ENCODE peak calls at places on chromosomes 12 and 14, in six cellular contexts. One of them, this sample, is unnamed.

GRCh38 chr14:103121161-103121845 is 2.0 kb upstream of the TNFAIP2 start:
- DNase-seq in GM13976: no peak
- DNase-seq in heart left ventricle: peak; percentile 75
- DNase-seq in CD4-positive, alpha-beta T cell: no peak
- DNase-seq in IMR-90: no peak
- DNase-seq in fibroblast of mammary gland: peak; percentile 44
- DNase-seq in this sample: no peak

GRCh38 chr14:100578552-100578951 is 8.7 kb downstream of the BEGAIN start:
- DNase-seq in GM13976: no peak
- DNase-seq in fibroblast of mammary gland: peak; percentile 64
- DNase-seq in CD4-positive, alpha-beta T cell: no peak
- DNase-seq in heart left ventricle: no peak
- DNase-seq in IMR-90: peak; percentile 22
- DNase-seq in this sample: no peak

GRCh38 chr12:51370667-51371066 is 20.5 kb downstream of the GALNT6 start:
- DNase-seq in CD4-positive, alpha-beta T cell: no peak
- DNase-seq in heart left ventricle: no peak
- DNase-seq in fibroblast of mammary gland: no peak
- DNase-seq in GM13976: no peak
- DNase-seq in IMR-90: no peak
- DNase-seq in this sample: no peak

GRCh38 chr12:128571906-128572305 is 251.9 kb downstream of the SLC15A4 start:
- DNase-seq in fibroblast of mammary gland: no peak
- DNase-seq in IMR-90: no peak
- DNase-seq in GM13976: no peak
- DNase-seq in heart left ventricle: no peak
- DNase-seq in CD4-positive, alpha-beta T cell: no peak
- DNase-seq in this sample: no peak

GRCh38 chr14:87690076-87690661 is 302.8 kb downstream of the GALC start:
- DNase-seq in IMR-90: no peak
- DNase-seq in fibroblast of mammary gland: no peak
- DNase-seq in GM13976: no peak
- DNase-seq in heart left ventricle: no peak
- DNase-seq in CD4-positive, alpha-beta T cell: no peak
- DNase-seq in this sample: no peak

GRCh38 chr12:77648716-77649115 is 182.0 kb upstream of the NAV3 start:
- DNase-seq in GM13976: no peak
- DNase-seq in IMR-90: no peak
- DNase-seq in CD4-positive, alpha-beta T cell: no peak
- DNase-seq in fibroblast of mammary gland: peak; percentile 70
- DNase-seq in heart left ventricle: no peak
- DNase-seq in this sample: no peak

GRCh38 chr14:39431416-39432178 is 636 bp downstream of the FBXO33 start:
- DNase-seq in IMR-90: peak; percentile 33
- DNase-seq in heart left ventricle: peak; percentile 21
- DNase-seq in GM13976: peak; percentile 48
- DNase-seq in CD4-positive, alpha-beta T cell: no peak
- DNase-seq in fibroblast of mammary gland: peak; percentile 16
- DNase-seq in this sample: peak; percentile 92

GRCh38 chr12:132190012-132190755 is 45.9 kb downstream of the NOC4L start:
- DNase-seq in GM13976: peak; percentile 61
- DNase-seq in fibroblast of mammary gland: no peak
- DNase-seq in CD4-positive, alpha-beta T cell: no peak
- DNase-seq in IMR-90: no peak
- DNase-seq in heart left ventricle: no peak
- DNase-seq in this sample: no peak

GRCh38 chr12:131251336-131252101 is 297.8 kb downstream of the ADGRD1 start:
- DNase-seq in heart left ventricle: no peak
- DNase-seq in IMR-90: no peak
- DNase-seq in fibroblast of mammary gland: no peak
- DNase-seq in CD4-positive, alpha-beta T cell: no peak
- DNase-seq in GM13976: no peak
- DNase-seq in this sample: peak; percentile 75

GRCh38 chr14:95156765-95157194 is 549 bp downstream of the DICER1 start:
- DNase-seq in GM13976: no peak
- DNase-seq in fibroblast of mammary gland: peak; percentile 25
- DNase-seq in CD4-positive, alpha-beta T cell: peak; percentile 38
- DNase-seq in heart left ventricle: peak; percentile 45
- DNase-seq in IMR-90: peak; percentile 19
- DNase-seq in this sample: no peak

GRCh38 chr12:3838065-3838464 is 35.1 kb downstream of the PARP11 start:
- DNase-seq in fibroblast of mammary gland: no peak
- DNase-seq in heart left ventricle: no peak
- DNase-seq in IMR-90: no peak
- DNase-seq in CD4-positive, alpha-beta T cell: no peak
- DNase-seq in GM13976: no peak
- DNase-seq in this sample: no peak

GRCh38 chr12:93813972-93814821 is 137.0 kb downstream of the CRADD start:
- DNase-seq in CD4-positive, alpha-beta T cell: no peak
- DNase-seq in fibroblast of mammary gland: peak; percentile 97
- DNase-seq in IMR-90: peak; percentile 94
- DNase-seq in heart left ventricle: peak; percentile 80
- DNase-seq in GM13976: no peak
- DNase-seq in this sample: no peak

GRCh38 chr12:66931091-66931490 is 252.2 kb upstream of the GRIP1 start:
- DNase-seq in IMR-90: no peak
- DNase-seq in GM13976: no peak
- DNase-seq in CD4-positive, alpha-beta T cell: no peak
- DNase-seq in heart left ventricle: no peak
- DNase-seq in fibroblast of mammary gland: no peak
- DNase-seq in this sample: no peak

GRCh38 chr14:48983355-48983888 is 602.8 kb downstream of the RPS29 start:
- DNase-seq in CD4-positive, alpha-beta T cell: no peak
- DNase-seq in GM13976: no peak
- DNase-seq in heart left ventricle: no peak
- DNase-seq in fibroblast of mammary gland: no peak
- DNase-seq in IMR-90: no peak
- DNase-seq in this sample: no peak

GRCh38 chr14:40122978-40123648 is 690.9 kb upstream of the FBXO33 start:
- DNase-seq in heart left ventricle: no peak
- DNase-seq in GM13976: no peak
- DNase-seq in fibroblast of mammary gland: peak; percentile 34
- DNase-seq in IMR-90: no peak
- DNase-seq in CD4-positive, alpha-beta T cell: no peak
- DNase-seq in this sample: no peak

GRCh38 chr12:42473561-42473960 is 116.0 kb downstream of the PRICKLE1 start:
- DNase-seq in fibroblast of mammary gland: no peak
- DNase-seq in CD4-positive, alpha-beta T cell: no peak
- DNase-seq in heart left ventricle: no peak
- DNase-seq in IMR-90: no peak
- DNase-seq in GM13976: no peak
- DNase-seq in this sample: no peak

GRCh38 chr12:57147641-57147944 is 174 bp upstream of the LRP1-AS start:
- DNase-seq in heart left ventricle: no peak
- DNase-seq in IMR-90: peak; percentile 74
- DNase-seq in fibroblast of mammary gland: peak; percentile 88
- DNase-seq in CD4-positive, alpha-beta T cell: no peak
- DNase-seq in GM13976: no peak
- DNase-seq in this sample: no peak

GRCh38 chr14:101104485-101104884 is 201.0 kb upstream of the RTL1 start:
- DNase-seq in IMR-90: no peak
- DNase-seq in CD4-positive, alpha-beta T cell: no peak
- DNase-seq in heart left ventricle: no peak
- DNase-seq in GM13976: no peak
- DNase-seq in fibroblast of mammary gland: no peak
- DNase-seq in this sample: no peak

GRCh38 chr14:24051789-24052655 is at the start of gene CARMIL3:
- DNase-seq in CD4-positive, alpha-beta T cell: peak; percentile 31
- DNase-seq in heart left ventricle: peak; percentile 52
- DNase-seq in IMR-90: peak; percentile 34
- DNase-seq in fibroblast of mammary gland: peak; percentile 16
- DNase-seq in GM13976: peak; percentile 93
- DNase-seq in this sample: no peak

GRCh38 chr14:64723691-64724577 is 19.7 kb downstream of the PLEKHG3 start:
- DNase-seq in IMR-90: no peak
- DNase-seq in fibroblast of mammary gland: peak; percentile 11
- DNase-seq in CD4-positive, alpha-beta T cell: no peak
- DNase-seq in GM13976: no peak
- DNase-seq in heart left ventricle: no peak
- DNase-seq in this sample: peak; percentile 42

GRCh38 chr14:99513946-99514551 is 32.8 kb downstream of the CCNK start:
- DNase-seq in IMR-90: no peak
- DNase-seq in heart left ventricle: no peak
- DNase-seq in fibroblast of mammary gland: no peak
- DNase-seq in CD4-positive, alpha-beta T cell: no peak
- DNase-seq in GM13976: no peak
- DNase-seq in this sample: peak; percentile 76

GRCh38 chr12:93415723-93416464 is 25.9 kb downstream of the UBE2N start:
- DNase-seq in heart left ventricle: no peak
- DNase-seq in IMR-90: peak; percentile 77
- DNase-seq in fibroblast of mammary gland: peak; percentile 62
- DNase-seq in CD4-positive, alpha-beta T cell: no peak
- DNase-seq in GM13976: no peak
- DNase-seq in this sample: no peak

GRCh38 chr14:88454886-88455285 is 69.4 kb downstream of the SPATA7 start:
- DNase-seq in GM13976: no peak
- DNase-seq in CD4-positive, alpha-beta T cell: no peak
- DNase-seq in heart left ventricle: no peak
- DNase-seq in fibroblast of mammary gland: peak; percentile 59
- DNase-seq in IMR-90: peak; percentile 42
- DNase-seq in this sample: no peak

GRCh38 chr12:78571953-78572352 is 292.6 kb upstream of the SYT1 start:
- DNase-seq in heart left ventricle: no peak
- DNase-seq in fibroblast of mammary gland: no peak
- DNase-seq in CD4-positive, alpha-beta T cell: no peak
- DNase-seq in IMR-90: no peak
- DNase-seq in GM13976: no peak
- DNase-seq in this sample: no peak

GRCh38 chr14:95244587-95244986 is 75.1 kb downstream of the CLMN start:
- DNase-seq in IMR-90: no peak
- DNase-seq in CD4-positive, alpha-beta T cell: no peak
- DNase-seq in fibroblast of mammary gland: no peak
- DNase-seq in GM13976: no peak
- DNase-seq in heart left ventricle: no peak
- DNase-seq in this sample: no peak

GRCh38 chr12:3757261-3757660 is 4.4 kb upstream of the CRACR2A start:
- DNase-seq in heart left ventricle: no peak
- DNase-seq in CD4-positive, alpha-beta T cell: no peak
- DNase-seq in IMR-90: no peak
- DNase-seq in fibroblast of mammary gland: no peak
- DNase-seq in GM13976: no peak
- DNase-seq in this sample: no peak

GRCh38 chr14:91021115-91021514 is 39.3 kb downstream of the RPS6KA5 start:
- DNase-seq in heart left ventricle: no peak
- DNase-seq in CD4-positive, alpha-beta T cell: no peak
- DNase-seq in fibroblast of mammary gland: peak; percentile 5
- DNase-seq in IMR-90: no peak
- DNase-seq in GM13976: no peak
- DNase-seq in this sample: no peak

GRCh38 chr14:47539065-47539464 is 136.3 kb downstream of the MDGA2 start:
- DNase-seq in IMR-90: no peak
- DNase-seq in fibroblast of mammary gland: peak; percentile 0
- DNase-seq in CD4-positive, alpha-beta T cell: no peak
- DNase-seq in GM13976: peak; percentile 4
- DNase-seq in heart left ventricle: no peak
- DNase-seq in this sample: no peak

GRCh38 chr12:11669348-11669747 is 19.9 kb downstream of the ETV6 start:
- DNase-seq in CD4-positive, alpha-beta T cell: no peak
- DNase-seq in fibroblast of mammary gland: no peak
- DNase-seq in IMR-90: no peak
- DNase-seq in heart left ventricle: no peak
- DNase-seq in GM13976: no peak
- DNase-seq in this sample: no peak

GRCh38 chr12:113783811-113784210 is 182.3 kb downstream of the RBM19 start:
- DNase-seq in CD4-positive, alpha-beta T cell: no peak
- DNase-seq in fibroblast of mammary gland: no peak
- DNase-seq in heart left ventricle: no peak
- DNase-seq in GM13976: no peak
- DNase-seq in IMR-90: no peak
- DNase-seq in this sample: no peak
- TF ChIP-seq CTCF in CD4-positive, alpha-beta T cell: no peak
- TF ChIP-seq CTCF in fibroblast of mammary gland: no peak
- TF ChIP-seq CTCF in heart left ventricle: no peak
- TF ChIP-seq CTCF in GM13976: no peak
- TF ChIP-seq CTCF in IMR-90: no peak
- TF ChIP-seq CTCF in this sample: no peak

GRCh38 chr12:127363392-127363791 is 903.6 kb upstream of the TMEM132C start:
- DNase-seq in IMR-90: no peak
- DNase-seq in GM13976: no peak
- DNase-seq in heart left ventricle: no peak
- DNase-seq in CD4-positive, alpha-beta T cell: no peak
- DNase-seq in fibroblast of mammary gland: peak; percentile 35
- DNase-seq in this sample: no peak
- TF ChIP-seq CTCF in IMR-90: peak; percentile 25
- TF ChIP-seq CTCF in GM13976: no peak
- TF ChIP-seq CTCF in heart left ventricle: no peak
- TF ChIP-seq CTCF in CD4-positive, alpha-beta T cell: no peak
- TF ChIP-seq CTCF in fibroblast of mammary gland: peak; percentile 59
- TF ChIP-seq CTCF in this sample: peak; percentile 38

DNA sequence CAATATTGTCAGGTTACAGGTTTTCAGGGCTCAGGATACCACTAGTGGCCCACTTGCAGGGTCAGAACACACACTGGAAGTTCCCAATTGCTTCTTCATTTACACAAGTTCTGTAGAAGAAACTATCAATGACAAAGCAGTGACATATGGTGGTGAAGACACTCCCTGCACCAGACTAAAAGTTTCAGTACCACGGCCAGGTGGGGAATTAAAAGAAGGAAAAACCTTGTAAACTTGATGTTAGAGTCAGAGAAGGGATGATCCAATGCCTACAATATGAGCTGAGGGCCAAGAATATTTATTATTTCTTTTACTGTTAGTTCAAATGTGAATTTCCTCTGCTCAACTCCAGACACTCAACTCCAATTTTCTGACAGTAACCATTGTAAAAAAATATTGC is 31.8 kb upstream of the CHST11 start:
- DNase-seq in GM13976: no peak
- DNase-seq in CD4-positive, alpha-beta T cell: no peak
- DNase-seq in heart left ventricle: no peak
- DNase-seq in fibroblast of mammary gland: no peak
- DNase-seq in IMR-90: no peak
- DNase-seq in this sample: no peak
- TF ChIP-seq CTCF in GM13976: no peak
- TF ChIP-seq CTCF in CD4-positive, alpha-beta T cell: no peak
- TF ChIP-seq CTCF in heart left ventricle: no peak
- TF ChIP-seq CTCF in fibroblast of mammary gland: no peak
- TF ChIP-seq CTCF in IMR-90: no peak
- TF ChIP-seq CTCF in this sample: no peak

GRCh38 chr14:96693252-96693820 is 103.8 kb upstream of the VRK1 start:
- DNase-seq in fibroblast of mammary gland: no peak
- DNase-seq in heart left ventricle: no peak
- DNase-seq in GM13976: no peak
- DNase-seq in IMR-90: no peak
- DNase-seq in CD4-positive, alpha-beta T cell: no peak
- DNase-seq in this sample: no peak

GRCh38 chr14:96693986-96694385 is 103.2 kb upstream of the VRK1 start:
- DNase-seq in CD4-positive, alpha-beta T cell: no peak
- DNase-seq in heart left ventricle: no peak
- DNase-seq in IMR-90: no peak
- DNase-seq in GM13976: no peak
- DNase-seq in fibroblast of mammary gland: no peak
- DNase-seq in this sample: no peak

GRCh38 chr14:96702831-96703230 is 94.4 kb upstream of the VRK1 start:
- DNase-seq in GM13976: no peak
- DNase-seq in IMR-90: no peak
- DNase-seq in CD4-positive, alpha-beta T cell: no peak
- DNase-seq in heart left ventricle: no peak
- DNase-seq in fibroblast of mammary gland: no peak
- DNase-seq in this sample: no peak

GRCh38 chr14:96699666-96700065 is 97.5 kb upstream of the VRK1 start:
- DNase-seq in IMR-90: no peak
- DNase-seq in heart left ventricle: no peak
- DNase-seq in GM13976: no peak
- DNase-seq in fibroblast of mammary gland: no peak
- DNase-seq in CD4-positive, alpha-beta T cell: no peak
- DNase-seq in this sample: no peak

GRCh38 chr14:96698846-96699543 is 98.2 kb upstream of the VRK1 start:
- DNase-seq in fibroblast of mammary gland: no peak
- DNase-seq in heart left ventricle: no peak
- DNase-seq in CD4-positive, alpha-beta T cell: no peak
- DNase-seq in GM13976: peak; percentile 68
- DNase-seq in IMR-90: no peak
- DNase-seq in this sample: no peak
- TF ChIP-seq CTCF in fibroblast of mammary gland: no peak
- TF ChIP-seq CTCF in heart left ventricle: no peak
- TF ChIP-seq CTCF in CD4-positive, alpha-beta T cell: no peak
- TF ChIP-seq CTCF in GM13976: peak; percentile 24
- TF ChIP-seq CTCF in IMR-90: no peak
- TF ChIP-seq CTCF in this sample: no peak

This sample was measured in chondrocyte.